ENCODE peak calls at places on chromosomes 2 and 18, in four cellular contexts. One of them, this sample, is unnamed.

GRCh38 chr18:13137041-13137938 is 81.3 kb upstream of the LDLRAD4 start:
- DNase-seq in activated CD8-positive, alpha-beta T cell treated with anti-CD3 and anti-CD28 coated beads for 36 hours: peak; percentile 64
- DNase-seq in HTR-8/SVneo: no peak
- DNase-seq in DMS153: no peak
- DNase-seq in this sample: no peak

GRCh38 chr2:239266779-239267410 is 133.9 kb downstream of the HDAC4 start:
- DNase-seq in HTR-8/SVneo: no peak
- DNase-seq in DMS153: no peak
- DNase-seq in activated CD8-positive, alpha-beta T cell treated with anti-CD3 and anti-CD28 coated beads for 36 hours: no peak
- DNase-seq in this sample: no peak

GRCh38 chr2:58908501-58909154 is 667.5 kb upstream of the FANCL start:
- DNase-seq in activated CD8-positive, alpha-beta T cell treated with anti-CD3 and anti-CD28 coated beads for 36 hours: no peak
- DNase-seq in DMS153: no peak
- DNase-seq in HTR-8/SVneo: no peak
- DNase-seq in this sample: no peak

GRCh38 chr2:163640542-163641195 is 95.1 kb downstream of the FIGN start:
- DNase-seq in HTR-8/SVneo: no peak
- DNase-seq in activated CD8-positive, alpha-beta T cell treated with anti-CD3 and anti-CD28 coated beads for 36 hours: no peak
- DNase-seq in DMS153: no peak
- DNase-seq in this sample: no peak

GRCh38 chr2:16114836-16115235 is 174.5 kb downstream of the MYCN start:
- DNase-seq in activated CD8-positive, alpha-beta T cell treated with anti-CD3 and anti-CD28 coated beads for 36 hours: no peak
- DNase-seq in HTR-8/SVneo: no peak
- DNase-seq in DMS153: no peak
- DNase-seq in this sample: no peak

GRCh38 chr2:183291436-183291835 is 167.2 kb downstream of the NUP35 start:
- DNase-seq in activated CD8-positive, alpha-beta T cell treated with anti-CD3 and anti-CD28 coated beads for 36 hours: no peak
- DNase-seq in DMS153: no peak
- DNase-seq in HTR-8/SVneo: no peak
- DNase-seq in this sample: no peak

GRCh38 chr2:69581774-69582581 is 61.6 kb downstream of the AAK1 start:
- DNase-seq in HTR-8/SVneo: no peak
- DNase-seq in DMS153: no peak
- DNase-seq in activated CD8-positive, alpha-beta T cell treated with anti-CD3 and anti-CD28 coated beads for 36 hours: peak; percentile 55
- DNase-seq in this sample: no peak

GRCh38 chr2:53740170-53740569 is 27.4 kb upstream of the CHAC2 start:
- DNase-seq in DMS153: peak; percentile 7
- DNase-seq in activated CD8-positive, alpha-beta T cell treated with anti-CD3 and anti-CD28 coated beads for 36 hours: no peak
- DNase-seq in HTR-8/SVneo: peak; percentile 15
- DNase-seq in this sample: no peak

GRCh38 chr2:210309546-210310233 is 5.3 kb downstream of the MYL1 start:
- DNase-seq in HTR-8/SVneo: no peak
- DNase-seq in DMS153: no peak
- DNase-seq in activated CD8-positive, alpha-beta T cell treated with anti-CD3 and anti-CD28 coated beads for 36 hours: no peak
- DNase-seq in this sample: no peak

GRCh38 chr2:136185991-136186771 is 68.2 kb upstream of the CXCR4 start:
- DNase-seq in HTR-8/SVneo: no peak
- DNase-seq in activated CD8-positive, alpha-beta T cell treated with anti-CD3 and anti-CD28 coated beads for 36 hours: peak; percentile 19
- DNase-seq in DMS153: no peak
- DNase-seq in this sample: no peak

GRCh38 chr2:47076586-47077441 is 78.3 kb downstream of the STPG4 start:
- DNase-seq in activated CD8-positive, alpha-beta T cell treated with anti-CD3 and anti-CD28 coated beads for 36 hours: no peak
- DNase-seq in HTR-8/SVneo: peak; percentile 98
- DNase-seq in DMS153: no peak
- DNase-seq in this sample: no peak

GRCh38 chr2:138581909-138582308 is 80.3 kb downstream of the SPOPL start:
- DNase-seq in DMS153: no peak
- DNase-seq in activated CD8-positive, alpha-beta T cell treated with anti-CD3 and anti-CD28 coated beads for 36 hours: no peak
- DNase-seq in HTR-8/SVneo: no peak
- DNase-seq in this sample: no peak

GRCh38 chr2:220279372-220279771 is 651.9 kb downstream of the SLC4A3 start:
- DNase-seq in activated CD8-positive, alpha-beta T cell treated with anti-CD3 and anti-CD28 coated beads for 36 hours: no peak
- DNase-seq in DMS153: no peak
- DNase-seq in HTR-8/SVneo: peak; percentile 48
- DNase-seq in this sample: no peak

GRCh38 chr2:165450141-165450540 is 19.4 kb upstream of the CSRNP3 start:
- DNase-seq in activated CD8-positive, alpha-beta T cell treated with anti-CD3 and anti-CD28 coated beads for 36 hours: no peak
- DNase-seq in DMS153: peak; percentile 62
- DNase-seq in HTR-8/SVneo: no peak
- DNase-seq in this sample: peak; percentile 32

GRCh38 chr2:215899111-215900074 is 114.0 kb downstream of the MREG start:
- DNase-seq in DMS153: no peak
- DNase-seq in activated CD8-positive, alpha-beta T cell treated with anti-CD3 and anti-CD28 coated beads for 36 hours: no peak
- DNase-seq in HTR-8/SVneo: no peak
- DNase-seq in this sample: no peak

GRCh38 chr2:226678422-226678821 is 121.2 kb downstream of the IRS1 start:
- DNase-seq in activated CD8-positive, alpha-beta T cell treated with anti-CD3 and anti-CD28 coated beads for 36 hours: no peak
- DNase-seq in DMS153: no peak
- DNase-seq in HTR-8/SVneo: no peak
- DNase-seq in this sample: no peak

GRCh38 chr2:2749206-2749598 is 418.1 kb upstream of the MYT1L start:
- DNase-seq in DMS153: no peak
- DNase-seq in activated CD8-positive, alpha-beta T cell treated with anti-CD3 and anti-CD28 coated beads for 36 hours: no peak
- DNase-seq in HTR-8/SVneo: no peak
- DNase-seq in this sample: no peak

This sample was measured in NCI-H1436 treated with DMSO at 0.1 percent for 48 hours.